ENCODE peak calls at places on chromosomes 11 and 22, in six cellular contexts. One of them, this sample, is unnamed.

GRCh38 chr22:29733362-29734322 is 13.8 kb downstream of the CABP7 start:
- DNase-seq in activated CD4-positive, alpha-beta T cell treated with anti-CD3 and anti-CD28 coated beads, Interleukin-2, amount 50 U/mL, for 1 hour: no peak
- DNase-seq in activated T-helper 1 cell treated with anti-CD3 and anti-CD28 coated beads, Interleukin-12 subunit alpha, Interleukin-12 subunit beta, Interleukin-2, Interleukin-4 antibody, amounts not matched to agents 30 ng/mL and 10 ng/mL and 1 ng/mL, durations not matched to agents 14 hours and 24 hours and 36 hours: no peak
- DNase-seq in GM18507: no peak
- DNase-seq in sciatic nerve: no peak
- DNase-seq in globus pallidus: no peak
- DNase-seq in this sample: no peak

GRCh38 chr22:25760294-25760693 is 18.3 kb downstream of the MYO18B start:
- DNase-seq in activated CD4-positive, alpha-beta T cell treated with anti-CD3 and anti-CD28 coated beads, Interleukin-2, amount 50 U/mL, for 1 hour: no peak
- DNase-seq in activated T-helper 1 cell treated with anti-CD3 and anti-CD28 coated beads, Interleukin-12 subunit alpha, Interleukin-12 subunit beta, Interleukin-2, Interleukin-4 antibody, amounts not matched to agents 30 ng/mL and 10 ng/mL and 1 ng/mL, durations not matched to agents 14 hours and 24 hours and 36 hours: no peak
- DNase-seq in GM18507: no peak
- DNase-seq in sciatic nerve: no peak
- DNase-seq in globus pallidus: no peak
- DNase-seq in this sample: no peak

GRCh38 chr11:7595016-7595869 is 78.1 kb downstream of the CYB5R2 start:
- DNase-seq in activated CD4-positive, alpha-beta T cell treated with anti-CD3 and anti-CD28 coated beads, Interleukin-2, amount 50 U/mL, for 1 hour: no peak
- DNase-seq in activated T-helper 1 cell treated with anti-CD3 and anti-CD28 coated beads, Interleukin-12 subunit alpha, Interleukin-12 subunit beta, Interleukin-2, Interleukin-4 antibody, amounts not matched to agents 30 ng/mL and 10 ng/mL and 1 ng/mL, durations not matched to agents 14 hours and 24 hours and 36 hours: no peak
- DNase-seq in GM18507: no peak
- DNase-seq in sciatic nerve: no peak
- DNase-seq in globus pallidus: no peak
- DNase-seq in this sample: no peak

GRCh38 chr11:48172818-48173609 is 43.6 kb upstream of the OR4B1 start:
- DNase-seq in activated CD4-positive, alpha-beta T cell treated with anti-CD3 and anti-CD28 coated beads, Interleukin-2, amount 50 U/mL, for 1 hour: peak; percentile 62
- DNase-seq in activated T-helper 1 cell treated with anti-CD3 and anti-CD28 coated beads, Interleukin-12 subunit alpha, Interleukin-12 subunit beta, Interleukin-2, Interleukin-4 antibody, amounts not matched to agents 30 ng/mL and 10 ng/mL and 1 ng/mL, durations not matched to agents 14 hours and 24 hours and 36 hours: peak; percentile 31
- DNase-seq in GM18507: peak; percentile 36
- DNase-seq in sciatic nerve: peak; percentile 75
- DNase-seq in globus pallidus: peak; percentile 65
- DNase-seq in this sample: peak; percentile 46

GRCh38 chr11:8098361-8098760 is 17.4 kb downstream of the TUB start:
- DNase-seq in activated CD4-positive, alpha-beta T cell treated with anti-CD3 and anti-CD28 coated beads, Interleukin-2, amount 50 U/mL, for 1 hour: no peak
- DNase-seq in activated T-helper 1 cell treated with anti-CD3 and anti-CD28 coated beads, Interleukin-12 subunit alpha, Interleukin-12 subunit beta, Interleukin-2, Interleukin-4 antibody, amounts not matched to agents 30 ng/mL and 10 ng/mL and 1 ng/mL, durations not matched to agents 14 hours and 24 hours and 36 hours: no peak
- DNase-seq in GM18507: no peak
- DNase-seq in sciatic nerve: no peak
- DNase-seq in globus pallidus: no peak
- DNase-seq in this sample: no peak

GRCh38 chr11:32131321-32131720 is 40.4 kb downstream of the RCN1 start:
- DNase-seq in activated CD4-positive, alpha-beta T cell treated with anti-CD3 and anti-CD28 coated beads, Interleukin-2, amount 50 U/mL, for 1 hour: no peak
- DNase-seq in activated T-helper 1 cell treated with anti-CD3 and anti-CD28 coated beads, Interleukin-12 subunit alpha, Interleukin-12 subunit beta, Interleukin-2, Interleukin-4 antibody, amounts not matched to agents 30 ng/mL and 10 ng/mL and 1 ng/mL, durations not matched to agents 14 hours and 24 hours and 36 hours: no peak
- DNase-seq in GM18507: no peak
- DNase-seq in sciatic nerve: no peak
- DNase-seq in globus pallidus: no peak
- DNase-seq in this sample: no peak

GRCh38 chr11:60950024-60950423 is 2.0 kb downstream of the SLC15A3 start:
- DNase-seq in activated CD4-positive, alpha-beta T cell treated with anti-CD3 and anti-CD28 coated beads, Interleukin-2, amount 50 U/mL, for 1 hour: no peak
- DNase-seq in activated T-helper 1 cell treated with anti-CD3 and anti-CD28 coated beads, Interleukin-12 subunit alpha, Interleukin-12 subunit beta, Interleukin-2, Interleukin-4 antibody, amounts not matched to agents 30 ng/mL and 10 ng/mL and 1 ng/mL, durations not matched to agents 14 hours and 24 hours and 36 hours: no peak
- DNase-seq in GM18507: no peak
- DNase-seq in sciatic nerve: peak; percentile 58
- DNase-seq in globus pallidus: no peak
- DNase-seq in this sample: no peak

GRCh38 chr22:45007946-45008852 is 1.6 kb downstream of the PHF21B start:
- DNase-seq in activated CD4-positive, alpha-beta T cell treated with anti-CD3 and anti-CD28 coated beads, Interleukin-2, amount 50 U/mL, for 1 hour: no peak
- DNase-seq in activated T-helper 1 cell treated with anti-CD3 and anti-CD28 coated beads, Interleukin-12 subunit alpha, Interleukin-12 subunit beta, Interleukin-2, Interleukin-4 antibody, amounts not matched to agents 30 ng/mL and 10 ng/mL and 1 ng/mL, durations not matched to agents 14 hours and 24 hours and 36 hours: no peak
- DNase-seq in GM18507: no peak
- DNase-seq in sciatic nerve: no peak
- DNase-seq in globus pallidus: peak; percentile 15
- DNase-seq in this sample: no peak

GRCh38 chr11:131582021-131582531 is 211.7 kb downstream of the NTM start:
- DNase-seq in activated CD4-positive, alpha-beta T cell treated with anti-CD3 and anti-CD28 coated beads, Interleukin-2, amount 50 U/mL, for 1 hour: no peak
- DNase-seq in activated T-helper 1 cell treated with anti-CD3 and anti-CD28 coated beads, Interleukin-12 subunit alpha, Interleukin-12 subunit beta, Interleukin-2, Interleukin-4 antibody, amounts not matched to agents 30 ng/mL and 10 ng/mL and 1 ng/mL, durations not matched to agents 14 hours and 24 hours and 36 hours: no peak
- DNase-seq in GM18507: no peak
- DNase-seq in sciatic nerve: no peak
- DNase-seq in globus pallidus: no peak
- DNase-seq in this sample: no peak

GRCh38 chr22:31045900-31046587 is 35.1 kb upstream of the SMTN start:
- DNase-seq in activated CD4-positive, alpha-beta T cell treated with anti-CD3 and anti-CD28 coated beads, Interleukin-2, amount 50 U/mL, for 1 hour: no peak
- DNase-seq in activated T-helper 1 cell treated with anti-CD3 and anti-CD28 coated beads, Interleukin-12 subunit alpha, Interleukin-12 subunit beta, Interleukin-2, Interleukin-4 antibody, amounts not matched to agents 30 ng/mL and 10 ng/mL and 1 ng/mL, durations not matched to agents 14 hours and 24 hours and 36 hours: no peak
- DNase-seq in GM18507: no peak
- DNase-seq in sciatic nerve: no peak
- DNase-seq in globus pallidus: no peak
- DNase-seq in this sample: no peak

GRCh38 chr22:49979587-49980264 is 19.2 kb downstream of the PIM3 start:
- DNase-seq in activated CD4-positive, alpha-beta T cell treated with anti-CD3 and anti-CD28 coated beads, Interleukin-2, amount 50 U/mL, for 1 hour: no peak
- DNase-seq in activated T-helper 1 cell treated with anti-CD3 and anti-CD28 coated beads, Interleukin-12 subunit alpha, Interleukin-12 subunit beta, Interleukin-2, Interleukin-4 antibody, amounts not matched to agents 30 ng/mL and 10 ng/mL and 1 ng/mL, durations not matched to agents 14 hours and 24 hours and 36 hours: no peak
- DNase-seq in GM18507: no peak
- DNase-seq in sciatic nerve: peak; percentile 51
- DNase-seq in globus pallidus: no peak
- DNase-seq in this sample: no peak

GRCh38 chr11:17906436-17906835 is 106.4 kb downstream of the SERGEF start:
- DNase-seq in activated CD4-positive, alpha-beta T cell treated with anti-CD3 and anti-CD28 coated beads, Interleukin-2, amount 50 U/mL, for 1 hour: no peak
- DNase-seq in activated T-helper 1 cell treated with anti-CD3 and anti-CD28 coated beads, Interleukin-12 subunit alpha, Interleukin-12 subunit beta, Interleukin-2, Interleukin-4 antibody, amounts not matched to agents 30 ng/mL and 10 ng/mL and 1 ng/mL, durations not matched to agents 14 hours and 24 hours and 36 hours: no peak
- DNase-seq in GM18507: no peak
- DNase-seq in sciatic nerve: no peak
- DNase-seq in globus pallidus: no peak
- DNase-seq in this sample: no peak

This sample was measured in HL-60.